ENCODE peak calls at places on chromosomes 12 and 14, in ten cellular contexts. V is H1, X is fibroblast of lung, Y is mesenchymal stem cell, K is GM23338, Z is aorta, L is kidney epithelial cell, F is body of pancreas, P is adipocyte, U is ovary. T is an unnamed sample.

GRCh38 chr14:101819251-101819990 is 57.9 kb downstream of the PPP2R5C start:
- DNase-seq in V (no peak), X (no peak), Y (no peak), K (no peak), Z (no peak), L (no peak), F (no peak), P (no peak), U (no peak), T (no peak)

GRCh38 chr14:59829941-59830734 is 40.4 kb downstream of the RTN1 start:
- DNase-seq in V (no peak), X (peak; percentile 61), Y (no peak), K (peak; percentile 48), Z (no peak), L (no peak), F (no peak), P (no peak), U (no peak), T (no peak)

GRCh38 chr14:22479781-22480464 is 109.1 kb downstream of the DAD1 start:
- DNase-seq in V (no peak), X (peak; percentile 34), Y (no peak), K (no peak), Z (no peak), L (no peak), F (no peak), P (peak; percentile 2), U (no peak), T (no peak)

GRCh38 chr14:99508896-99509629 is 27.9 kb downstream of the CCNK start:
- DNase-seq in V (peak; percentile 56), X (no peak), Y (no peak), K (peak; percentile 51), Z (no peak), L (no peak), F (peak; percentile 91), P (no peak), U (no peak), T (no peak)

GRCh38 chr14:36451346-36452065 is 68.5 kb downstream of the NKX2-1 start:
- DNase-seq in V (no peak), X (no peak), Y (no peak), K (no peak), Z (no peak), L (no peak), F (no peak), P (no peak), U (no peak), T (no peak)

GRCh38 chr12:82994117-82994516 is 307.4 kb downstream of the TMTC2 start:
- DNase-seq in V (no peak), X (no peak), Y (no peak), K (no peak), Z (no peak), L (no peak), F (no peak), P (no peak), U (no peak), T (no peak)

GRCh38 chr14:26531894-26532293 is 65.9 kb downstream of the NOVA1 start:
- DNase-seq in V (no peak), X (peak; percentile 86), Y (peak; percentile 83), K (peak; percentile 7), Z (no peak), L (no peak), F (no peak), P (peak; percentile 80), U (no peak), T (no peak)

GRCh38 chr12:75479963-75480461 is 543 bp upstream of the GLIPR1 start:
- DNase-seq in V (no peak), X (peak; percentile 92), Y (no peak), K (no peak), Z (no peak), L (peak; percentile 42), F (no peak), P (peak; percentile 67), U (no peak), T (peak; percentile 76)

GRCh38 chr12:102406033-102406584 is 74.3 kb downstream of the IGF1 start:
- DNase-seq in V (no peak), X (peak; percentile 42), Y (no peak), K (no peak), Z (no peak), L (no peak), F (peak; percentile 52), P (peak; percentile 58), U (no peak), T (no peak)

GRCh38 chr14:89406941-89407340 is 10.1 kb downstream of the FOXN3 start:
- DNase-seq in V (no peak), X (no peak), Y (peak; percentile 53), K (no peak), Z (no peak), L (no peak), F (no peak), P (no peak), U (no peak), T (no peak)

GRCh38 chr12:88207921-88208640 is 66.0 kb downstream of the TMTC3 start:
- DNase-seq in V (no peak), X (peak; percentile 81), Y (peak; percentile 66), K (no peak), Z (no peak), L (no peak), F (peak; percentile 27), P (peak; percentile 19), U (no peak), T (peak; percentile 39)

GRCh38 chr14:75884198-75884611 is 97.6 kb downstream of the TGFB3 start:
- DNase-seq in V (no peak), X (peak; percentile 92), Y (peak; percentile 75), K (peak; percentile 51), Z (no peak), L (no peak), F (no peak), P (peak; percentile 90), U (no peak), T (peak; percentile 62)

GRCh38 chr12:103829092-103829491 is 11.9 kb downstream of the NT5DC3 start:
- DNase-seq in V (no peak), X (no peak), Y (no peak), K (no peak), Z (no peak), L (no peak), F (no peak), P (peak; percentile 84), U (no peak), T (no peak)

GRCh38 chr12:49983892-49984291 is 11.1 kb downstream of the AQP6 start:
- DNase-seq in V (no peak), X (peak; percentile 85), Y (peak; percentile 92), K (no peak), Z (peak; percentile 27), L (no peak), F (no peak), P (peak; percentile 84), U (no peak), T (no peak)

GRCh38 chr14:69349091-69349777 is 48.9 kb downstream of the ERH start:
- DNase-seq in V (no peak), X (no peak), Y (no peak), K (peak; percentile 30), Z (no peak), L (no peak), F (no peak), P (no peak), U (no peak), T (no peak)

GRCh38 chr14:99186956-99187690 is 84.9 kb downstream of the BCL11B start:
- DNase-seq in V (no peak), X (no peak), Y (no peak), K (no peak), Z (no peak), L (no peak), F (no peak), P (no peak), U (no peak), T (no peak)

GRCh38 chr12:68140576-68140975 is 19.0 kb downstream of the IFNG start:
- DNase-seq in V (no peak), X (no peak), Y (no peak), K (no peak), Z (no peak), L (no peak), F (no peak), P (no peak), U (no peak), T (no peak)

GRCh38 chr12:117344716-117345115 is 16.7 kb downstream of the NOS1 start:
- DNase-seq in V (no peak), X (no peak), Y (no peak), K (no peak), Z (no peak), L (no peak), F (no peak), P (no peak), U (no peak), T (no peak)

GRCh38 chr14:34277191-34277590 is 184.8 kb downstream of the SPTSSA start:
- DNase-seq in V (no peak), X (no peak), Y (no peak), K (no peak), Z (no peak), L (no peak), F (no peak), P (no peak), U (no peak), T (no peak)

DNA sequence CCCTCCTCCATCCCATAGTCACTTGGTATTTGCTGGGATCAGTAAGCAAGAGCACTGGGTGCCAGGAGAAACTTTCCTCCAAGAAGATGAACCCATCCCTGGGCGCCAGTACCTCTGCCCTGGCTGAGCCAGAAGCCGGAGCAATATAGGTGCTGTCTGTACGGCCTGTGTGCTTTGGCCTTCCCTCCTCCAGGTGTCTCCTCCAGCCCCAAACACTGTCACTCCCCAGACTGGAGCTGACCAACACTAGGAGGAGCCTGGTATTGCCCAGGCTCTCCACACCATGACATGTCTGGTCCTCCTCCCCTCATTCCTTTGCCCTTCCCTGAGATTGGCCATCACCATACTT is 4.9 kb downstream of the GSTZ1 start:
- DNase-seq in V (no peak), X (no peak), Y (no peak), K (no peak), Z (no peak), L (no peak), F (no peak), P (no peak), U (no peak), T (no peak)
- H3K36me3 ChIP-seq in V (no peaks in the 10 kb centered on the region), X (no peaks in the 10 kb centered on the region), Y (no peaks in the 10 kb centered on the region), K (no peaks in the 10 kb centered on the region), Z (no peaks in the 10 kb centered on the region), L (no peaks in the 10 kb centered on the region), F (no peaks in the 10 kb centered on the region), P (no peaks in the 10 kb centered on the region), U (no peaks in the 10 kb centered on the region), T (no peaks in the 10 kb centered on the region)

GRCh38 chr12:132824053-132824452 is 4.6 kb downstream of the GOLGA3 start:
- DNase-seq in V (no peak), X (peak; percentile 32), Y (no peak), K (no peak), Z (no peak), L (no peak), F (no peak), P (no peak), U (no peak), T (no peak)
- H3K36me3 ChIP-seq in V (peaks cover 9% of the 10 kb centered on the region), X (peaks cover 30% of the 10 kb centered on the region), Y (peaks cover 71% of the 10 kb centered on the region), K (peaks cover 6% of the 10 kb centered on the region), Z (peaks cover 6% of the 10 kb centered on the region), L (peaks cover 2% of the 10 kb centered on the region), F (no peaks in the 10 kb centered on the region), P (peaks cover 66% of the 10 kb centered on the region), U (no peaks in the 10 kb centered on the region), T (peaks cover 26% of the 10 kb centered on the region)

GRCh38 chr12:123996581-123996980 is 23.6 kb downstream of the ZNF664 start:
- DNase-seq in V (no peak), X (no peak), Y (no peak), K (no peak), Z (no peak), L (no peak), F (no peak), P (no peak), U (no peak), T (no peak)
- H3K36me3 ChIP-seq in V (no peaks in the 10 kb centered on the region), X (peaks cover 3% of the 10 kb centered on the region), Y (peaks cover 46% of the 10 kb centered on the region), K (no peaks in the 10 kb centered on the region), Z (peaks cover 4% of the 10 kb centered on the region), L (peaks cover 6% of the 10 kb centered on the region), F (no peaks in the 10 kb centered on the region), P (peaks cover 33% of the 10 kb centered on the region), U (no peaks in the 10 kb centered on the region), T (peaks cover 6% of the 10 kb centered on the region)

GRCh38 chr14:24437020-24437735 is 5.4 kb downstream of the SDR39U1 start:
- DNase-seq in V (no peak), X (no peak), Y (no peak), K (peak; percentile 9), Z (no peak), L (no peak), F (no peak), P (no peak), U (no peak), T (no peak)
- H3K36me3 ChIP-seq in V (peaks cover 11% of the 10 kb centered on the region), X (peaks cover 37% of the 10 kb centered on the region), Y (peaks cover 94% of the 10 kb centered on the region), K (peaks cover 7% of the 10 kb centered on the region), Z (peaks cover 11% of the 10 kb centered on the region), L (peaks cover 4% of the 10 kb centered on the region), F (peaks cover 9% of the 10 kb centered on the region), P (peaks cover 75% of the 10 kb centered on the region), U (no peaks in the 10 kb centered on the region), T (peaks cover 39% of the 10 kb centered on the region)